ENCODE peak calls at places on chromosomes 1 and 21, in ten cellular contexts. D is BE2C; F is transverse colon; P is CD8-positive, alpha-beta T cell; U is neural progenitor cell; R is adrenal gland; T is colonic mucosa; M is H9; A is astrocyte; H is hepatocyte. L is an unnamed sample.
A peak's percentile ranks its signal among the peaks of the same experiment; 100 is the strongest.

GRCh38 chr1:227899820-227900449 is 47.8 kb downstream of the WNT9A start:
- DNase-seq in D (peak; percentile 4), F (peak; percentile 2), P (no peak), U (no peak), R (peak; percentile 1), T (no peak), M (peak; percentile 26), A (no peak), H (no peak), L (no peak)

GRCh38 chr1:19804786-19805390 is 5.2 kb upstream of the TMCO4 start:
- DNase-seq in D (no peak), F (no peak), P (no peak), U (no peak), R (no peak), T (no peak), M (no peak), A (no peak), H (peak; percentile 52), L (no peak)

GRCh38 chr1:228958121-228958520 is 222.8 kb downstream of the RHOU start:
- DNase-seq in D (no peak), F (no peak), P (no peak), U (no peak), R (no peak), T (no peak), M (no peak), A (no peak), H (peak; percentile 32), L (no peak)

GRCh38 chr1:244970236-244970652 is 105.9 kb upstream of the HNRNPU start:
- DNase-seq in D (no peak), F (no peak), P (peak; percentile 68), U (peak; percentile 94), R (peak; percentile 77), T (no peak), M (peak; percentile 91), A (peak; percentile 47), H (peak; percentile 86), L (peak; percentile 80)

GRCh38 chr1:228122921-228123441 is 13.9 kb upstream of the MRPL55 start:
- DNase-seq in D (no peak), F (no peak), P (no peak), U (no peak), R (no peak), T (no peak), M (no peak), A (no peak), H (no peak), L (no peak)

GRCh38 chr1:94413311-94413710 is 4.9 kb upstream of the ABCD3 start:
- DNase-seq in D (no peak), F (no peak), P (no peak), U (no peak), R (no peak), T (no peak), M (no peak), A (no peak), H (no peak), L (no peak)

GRCh38 chr1:222880586-222880985 is 65.7 kb downstream of the DISP1 start:
- DNase-seq in D (no peak), F (no peak), P (peak; percentile 20), U (no peak), R (no peak), T (no peak), M (no peak), A (peak; percentile 77), H (no peak), L (no peak)

GRCh38 chr1:18874600-18874999 is 15.1 kb upstream of the TAS1R2 start:
- DNase-seq in D (no peak), F (peak; percentile 50), P (no peak), U (no peak), R (no peak), T (peak; percentile 41), M (no peak), A (no peak), H (no peak), L (no peak)

GRCh38 chr1:41773144-41773571 is 145.6 kb downstream of the HIVEP3 start:
- DNase-seq in D (no peak), F (no peak), P (no peak), U (no peak), R (no peak), T (no peak), M (no peak), A (peak; percentile 65), H (no peak), L (peak; percentile 63)

GRCh38 chr1:64092851-64093371 is 110.5 kb upstream of the UBE2U start:
- DNase-seq in D (no peak), F (no peak), P (no peak), U (no peak), R (no peak), T (no peak), M (no peak), A (no peak), H (no peak), L (no peak)

GRCh38 chr1:109116286-109116685 is 2.4 kb downstream of the ELAPOR1 start:
- DNase-seq in D (no peak), F (no peak), P (no peak), U (no peak), R (no peak), T (peak; percentile 68), M (no peak), A (no peak), H (no peak), L (no peak)

GRCh38 chr1:233328661-233329498 is 1.4 kb downstream of the MAP3K21 start:
- DNase-seq in D (no peak), F (peak; percentile 32), P (no peak), U (no peak), R (peak; percentile 16), T (peak; percentile 52), M (peak; percentile 48), A (no peak), H (no peak), L (no peak)

GRCh38 chr1:222629921-222630535 is 12.1 kb downstream of the MIA3 start:
- DNase-seq in D (no peak), F (no peak), P (no peak), U (no peak), R (no peak), T (no peak), M (no peak), A (peak; percentile 71), H (no peak), L (no peak)

GRCh38 chr1:17837631-17838030 is 82.5 kb downstream of the ACTL8 start:
- DNase-seq in D (no peak), F (no peak), P (no peak), U (no peak), R (no peak), T (no peak), M (no peak), A (no peak), H (no peak), L (no peak)

GRCh38 chr1:1202831-1203560 is 3.4 kb downstream of the TNFRSF18 start:
- DNase-seq in D (peak; percentile 12), F (no peak), P (no peak), U (no peak), R (no peak), T (no peak), M (peak; percentile 30), A (no peak), H (no peak), L (no peak)

GRCh38 chr1:114112775-114113174 is 40.9 kb downstream of the SYT6 start:
- DNase-seq in D (no peak), F (no peak), P (no peak), U (no peak), R (no peak), T (no peak), M (no peak), A (no peak), H (no peak), L (no peak)

GRCh38 chr21:44933938-44934260 is 5.9 kb upstream of the SLX9 start:
- DNase-seq in D (no peak), F (no peak), P (no peak), U (no peak), R (no peak), T (no peak), M (no peak), A (no peak), H (no peak), L (no peak)

GRCh38 chr1:200556005-200556404 is 64.5 kb downstream of the KIF14 start:
- DNase-seq in D (no peak), F (no peak), P (no peak), U (peak; percentile 41), R (no peak), T (no peak), M (no peak), A (no peak), H (no peak), L (no peak)
- TF ChIP-seq CTCF in D (peak; percentile 34), F (no peak), P (no peak), U (peak; percentile 48), R (no peak), T (no peak), M (peak; percentile 50), A (peak; percentile 27), H (peak; percentile 9), L (no peak)

GRCh38 chr1:46520063-46520911 is 30.7 kb downstream of the DMBX1 start:
- DNase-seq in D (no peak), F (no peak), P (no peak), U (peak; percentile 92), R (no peak), T (no peak), M (peak; percentile 68), A (peak; percentile 82), H (peak; percentile 74), L (peak; percentile 51)
- H3K4me1 ChIP-seq in D (no peaks in the 10 kb centered on the region), F (peaks cover 30% of the 10 kb centered on the region), P (no peaks in the 10 kb centered on the region), U (peaks cover 56% of the 10 kb centered on the region), R (peaks cover 11% of the 10 kb centered on the region), T (no peaks in the 10 kb centered on the region), M (peaks cover 16% of the 10 kb centered on the region), A (peaks cover 34% of the 10 kb centered on the region), H (peaks cover 20% of the 10 kb centered on the region), L (peaks cover 6% of the 10 kb centered on the region)

DNA sequence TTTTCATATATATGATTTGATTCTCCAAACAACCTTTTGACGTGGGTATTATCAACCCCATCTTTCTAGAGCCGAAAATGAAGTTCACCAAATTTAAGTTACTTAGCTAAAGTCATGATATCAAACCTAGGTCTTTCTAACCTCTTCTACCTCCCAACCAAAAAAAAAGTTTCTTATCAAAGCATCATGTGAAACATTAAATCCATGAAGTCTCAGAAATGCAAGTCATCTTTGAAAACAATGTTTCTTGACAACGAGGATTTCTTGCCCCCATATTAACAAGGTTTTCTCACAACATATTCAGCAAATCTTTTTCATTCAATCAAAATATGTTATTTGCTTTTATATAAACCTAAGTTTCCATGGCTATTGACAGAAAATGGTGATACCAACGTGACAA is 306.3 kb downstream of the SMYD3 start:
- DNase-seq in D (no peak), F (no peak), P (no peak), U (no peak), R (no peak), T (no peak), M (no peak), A (no peak), H (no peak), L (no peak)
- TF ChIP-seq CTCF in D (no peak), F (no peak), P (no peak), U (no peak), R (no peak), T (no peak), M (no peak), A (no peak), H (no peak), L (no peak)

GRCh38 chr21:24658016-24658415 is 949.3 kb downstream of the MRPL39 start:
- DNase-seq in D (no peak), F (no peak), P (no peak), U (no peak), R (no peak), T (no peak), M (no peak), A (no peak), H (no peak), L (no peak)

DNA sequence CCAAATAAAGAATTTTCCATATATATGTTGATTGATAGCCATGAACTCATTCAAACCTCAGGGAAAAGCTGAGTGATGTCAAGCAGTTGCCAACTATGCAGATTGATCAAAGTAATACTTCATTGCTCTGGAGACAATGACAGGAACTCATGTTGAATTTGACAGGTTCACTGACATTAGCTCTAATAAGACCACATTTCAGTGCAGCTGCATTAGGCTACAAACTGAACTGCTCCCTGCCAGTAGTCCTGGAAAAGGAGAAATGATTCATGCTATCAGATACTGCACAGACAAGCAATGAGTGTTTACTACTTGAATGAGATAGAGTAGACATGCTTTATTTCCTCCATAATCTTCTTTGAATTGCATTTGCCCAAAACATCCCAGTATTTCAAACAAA is 948.4 kb downstream of the MRPL39 start:
- DNase-seq in D (no peak), F (no peak), P (no peak), U (no peak), R (no peak), T (no peak), M (no peak), A (no peak), H (no peak), L (no peak)
- H3K4me1 ChIP-seq in D (peaks cover 8% of the 10 kb centered on the region), F (no peaks in the 10 kb centered on the region), P (no peaks in the 10 kb centered on the region), U (no peaks in the 10 kb centered on the region), R (no peaks in the 10 kb centered on the region), T (no peaks in the 10 kb centered on the region), M (no peaks in the 10 kb centered on the region), A (no peaks in the 10 kb centered on the region), H (no peaks in the 10 kb centered on the region), L (no peaks in the 10 kb centered on the region)

L was measured in lung.